ENCODE peak calls at places on chromosomes 12 and 14, in four cellular contexts. R, M, L and T are unnamed samples.

GRCh38 chr12:58413794-58414193 is 472.4 kb downstream of the ATP23 start:
- DNase-seq in R (no peak), M (no peak), L (no peak), T (no peak)

GRCh38 chr14:20468773-20469241 is 399 bp upstream of the PNP start:
- DNase-seq in R (no peak), M (no peak), L (no peak), T (no peak)

GRCh38 chr14:35285168-35285990 is 6.8 kb upstream of the PSMA6 start:
- DNase-seq in R (no peak), M (no peak), L (no peak), T (peak; percentile 95)

GRCh38 chr12:58811346-58811745 is 109.0 kb downstream of the LRIG3 start:
- DNase-seq in R (no peak), M (no peak), L (no peak), T (no peak)

GRCh38 chr12:22491034-22491433 is 53.3 kb downstream of the C2CD5 start:
- DNase-seq in R (no peak), M (no peak), L (no peak), T (no peak)

GRCh38 chr12:72072613-72073212 is 134.1 kb downstream of the TPH2 start:
- DNase-seq in R (no peak), M (no peak), L (no peak), T (no peak)

GRCh38 chr12:121399391-121400331 is at the start of gene RNF34:
- DNase-seq in R (peak; percentile 98), M (peak; percentile 97), L (peak; percentile 98), T (peak; percentile 88)

GRCh38 chr14:29842228-29842627 is 85.4 kb downstream of the PRKD1 start:
- DNase-seq in R (no peak), M (no peak), L (no peak), T (no peak)

GRCh38 chr14:53888535-53889386 is 67.9 kb downstream of the BMP4 start:
- DNase-seq in R (no peak), M (peak; percentile 81), L (no peak), T (no peak)

GRCh38 chr14:30355431-30355913 is 203.5 kb upstream of the G2E3 start:
- DNase-seq in R (no peak), M (peak; percentile 84), L (no peak), T (peak; percentile 71)

GRCh38 chr12:56434828-56435227 is 14.4 kb downstream of the TIMELESS start:
- DNase-seq in R (no peak), M (no peak), L (no peak), T (no peak)

GRCh38 chr12:85568395-85569103 is 267.7 kb downstream of the RASSF9 start:
- DNase-seq in R (no peak), M (peak; percentile 18), L (no peak), T (no peak)

GRCh38 chr12:25694072-25694471 is 141.0 kb upstream of the LMNTD1 start:
- DNase-seq in R (no peak), M (peak; percentile 6), L (no peak), T (no peak)

GRCh38 chr14:95515080-95515489 is 1.4 kb downstream of the SYNE3 start:
- DNase-seq in R (no peak), M (no peak), L (no peak), T (no peak)

GRCh38 chr14:51547260-51547659 is 104.5 kb upstream of the FRMD6 start:
- DNase-seq in R (peak; percentile 23), M (no peak), L (no peak), T (no peak)
- TF ChIP-seq TARDBP in R (no peak), M (no peak), L (no peak), T (no peak)

DNA sequence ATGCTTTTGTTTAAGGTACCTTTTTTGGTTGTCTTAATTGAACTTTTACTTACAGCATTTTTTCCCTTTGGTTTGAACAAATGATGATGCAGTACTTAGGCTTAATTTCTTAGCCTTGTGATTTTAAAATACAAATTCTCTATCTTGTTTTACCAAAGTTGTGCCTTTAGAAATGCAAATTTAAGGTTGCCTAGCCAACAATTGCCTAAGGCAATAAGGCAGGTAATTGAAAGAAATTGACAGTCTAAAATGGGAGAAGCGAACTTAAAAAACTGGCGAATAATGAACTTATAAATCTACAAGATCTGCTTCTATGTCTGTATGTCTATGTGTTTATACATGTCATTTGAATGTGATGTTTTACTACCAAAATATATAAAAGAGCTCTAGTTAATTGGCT is 23.6 kb upstream of the CD69 start:
- DNase-seq in R (no peak), M (no peak), L (no peak), T (no peak)
- TF ChIP-seq TARDBP in R (no peak), M (no peak), L (no peak), T (no peak)

DNA sequence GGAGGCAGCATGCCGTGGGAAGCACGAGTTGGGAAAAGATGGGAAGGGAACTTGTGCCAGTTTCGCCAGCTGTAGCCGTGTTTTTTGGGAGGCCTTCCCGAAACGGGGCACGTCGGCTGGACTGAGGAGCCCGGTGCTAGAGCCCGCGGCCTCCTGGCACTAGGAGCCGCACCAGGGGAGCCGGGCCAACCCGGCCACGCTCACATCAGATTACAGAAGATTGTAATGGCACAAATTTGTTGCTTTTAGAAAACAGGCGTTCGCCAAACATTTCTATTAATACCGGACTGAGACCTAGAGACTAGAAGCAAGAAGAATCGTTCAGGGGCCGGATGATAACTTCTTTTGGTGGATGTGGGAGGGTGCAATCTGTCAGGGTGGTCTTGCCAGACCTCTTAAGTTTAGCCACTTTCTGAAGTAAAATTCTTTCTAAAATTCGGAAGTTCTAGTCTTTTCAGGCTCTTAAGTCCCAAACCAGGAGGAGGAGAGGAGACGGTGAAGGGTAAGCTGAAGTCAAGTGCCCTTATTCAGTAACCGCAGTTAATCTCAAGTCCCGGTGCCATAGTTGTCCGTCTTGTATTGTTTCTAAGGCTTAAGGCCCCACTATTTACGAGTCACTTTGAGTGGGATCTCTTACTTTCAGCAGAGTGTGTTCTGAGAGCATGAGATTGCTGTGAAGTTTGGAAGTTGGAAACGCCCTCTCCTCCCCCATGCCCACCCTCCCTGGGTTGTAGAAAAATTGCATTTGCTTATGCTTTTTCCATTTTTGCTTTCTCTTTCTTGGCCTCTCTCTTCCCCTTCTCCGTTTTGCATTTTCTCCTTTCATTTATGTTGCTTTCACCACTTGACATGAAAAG is 1.4 kb downstream of the RASSF3 start:
- DNase-seq in R (no peak), M (no peak), L (no peak), T (no peak)
- TF ChIP-seq TARDBP in R (no peak), M (no peak), L (no peak), T (no peak)

GRCh38 chr12:32698285-32698684 is 19.2 kb downstream of the DNM1L start:
- DNase-seq in R (no peak), M (no peak), L (no peak), T (no peak)
- TF ChIP-seq TARDBP in R (no peak), M (no peak), L (no peak), T (no peak)

DNA sequence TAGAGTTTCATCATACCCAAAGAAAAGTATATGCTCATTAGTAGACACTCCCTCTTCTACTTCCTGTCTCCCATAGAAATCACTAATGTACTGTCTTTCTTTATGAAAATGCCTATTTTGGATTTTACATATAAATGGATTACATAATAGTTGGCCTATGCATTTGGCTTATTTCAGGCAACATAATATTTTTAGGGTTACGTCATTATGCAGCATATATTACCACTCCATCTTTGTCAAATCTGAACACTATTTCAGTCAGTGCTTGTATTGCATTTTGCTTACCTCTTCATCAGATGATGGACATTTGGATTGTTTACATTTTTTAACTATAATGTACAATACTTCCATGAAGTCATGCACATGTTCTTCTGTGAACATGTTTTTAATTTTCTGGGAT is 1406.1 kb downstream of the LRFN5 start:
- DNase-seq in R (no peak), M (no peak), L (no peak), T (no peak)
- TF ChIP-seq TARDBP in R (no peak), M (no peak), L (no peak), T (no peak)

GRCh38 chr12:70971395-70971794 is 50.9 kb upstream of the PTPRR start:
- DNase-seq in R (no peak), M (no peak), L (no peak), T (no peak)
- TF ChIP-seq TARDBP in R (no peak), M (no peak), L (no peak), T (no peak)

GRCh38 chr12:33488036-33488435 is 48.4 kb upstream of the SYT10 start:
- DNase-seq in R (no peak), M (peak; percentile 8), L (no peak), T (no peak)
- TF ChIP-seq TARDBP in R (no peak), M (no peak), L (no peak), T (no peak)

DNA sequence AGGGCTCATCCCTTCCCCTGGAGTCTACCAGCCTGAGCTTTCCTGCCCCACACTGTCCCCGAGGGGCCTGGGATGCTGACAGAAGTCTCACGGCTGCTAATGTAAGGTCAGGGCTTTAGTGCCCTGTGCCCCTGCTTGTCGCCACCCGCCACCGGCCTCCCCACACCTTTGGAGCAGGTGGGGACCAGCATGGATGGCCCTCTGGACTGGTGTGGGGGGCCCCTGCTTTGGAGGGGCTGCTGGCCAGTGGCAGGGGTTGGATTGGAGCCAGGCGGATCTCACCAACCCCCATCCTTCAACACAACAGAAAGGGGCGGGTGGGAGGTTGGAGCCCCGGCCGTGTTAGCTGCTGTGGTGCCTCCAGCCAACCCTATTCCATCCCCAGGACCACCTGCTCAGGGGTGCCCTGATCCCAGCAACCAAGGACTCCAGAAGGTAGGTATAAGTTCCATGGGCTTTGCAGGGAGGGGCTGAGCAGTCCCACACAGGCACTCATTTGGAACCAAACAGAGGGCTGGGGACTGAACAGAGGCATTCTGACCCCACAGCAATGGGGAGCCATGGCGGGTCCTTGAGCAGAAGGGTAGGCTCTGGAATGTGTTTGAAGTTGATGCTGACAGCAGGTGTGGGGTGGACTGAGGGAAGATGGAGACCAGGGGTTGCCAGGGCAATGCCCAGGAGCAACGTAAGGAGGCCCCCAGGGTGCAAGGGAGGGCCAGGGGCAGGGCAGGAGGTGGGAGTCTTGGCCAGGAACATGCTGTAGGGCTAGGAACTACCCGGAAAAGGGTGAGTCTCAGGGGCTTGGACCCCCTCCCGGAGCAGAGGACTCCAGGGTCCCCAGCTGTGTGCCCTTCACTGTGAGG is 145.1 kb upstream of the C14orf180 start:
- DNase-seq in R (no peak), M (no peak), L (no peak), T (no peak)
- TF ChIP-seq TARDBP in R (no peak), M (no peak), L (no peak), T (no peak)